ENCODE peak calls at places on chromosomes 16 and 17, in seven cellular contexts. One of them, this sample, is unnamed.

GRCh38 chr17:36934144-36934758 is 3.0 kb upstream of the LHX1 start:
- DNase-seq in right atrium auricular region: no peak
- DNase-seq in lower leg skin: peak
- DNase-seq in foreskin fibroblast: no peak
- DNase-seq in AG09309: no peak
- DNase-seq in pancreas: peak
- DNase-seq in AG04449: no peak
- DNase-seq in this sample: no peak

GRCh38 chr17:79294459-79295071 is 219.9 kb downstream of the ENGASE start:
- DNase-seq in right atrium auricular region: no peak
- DNase-seq in lower leg skin: no peak
- DNase-seq in foreskin fibroblast: peak
- DNase-seq in AG09309: no peak
- DNase-seq in pancreas: peak
- DNase-seq in AG04449: no peak
- DNase-seq in this sample: peak

GRCh38 chr16:81861503-81861902 is 82.4 kb downstream of the PLCG2 start:
- DNase-seq in right atrium auricular region: no peak
- DNase-seq in lower leg skin: no peak
- DNase-seq in foreskin fibroblast: no peak
- DNase-seq in AG09309: no peak
- DNase-seq in pancreas: no peak
- DNase-seq in AG04449: no peak
- DNase-seq in this sample: no peak

GRCh38 chr17:48644159-48644558 is 18.0 kb upstream of the HOXB9 start:
- DNase-seq in right atrium auricular region: no peak
- DNase-seq in lower leg skin: no peak
- DNase-seq in foreskin fibroblast: no peak
- DNase-seq in AG09309: no peak
- DNase-seq in pancreas: no peak
- DNase-seq in AG04449: no peak
- DNase-seq in this sample: no peak

GRCh38 chr16:1532081-1532760 is 1.2 kb upstream of the TMEM204 start:
- DNase-seq in right atrium auricular region: peak
- DNase-seq in lower leg skin: peak
- DNase-seq in foreskin fibroblast: peak
- DNase-seq in AG09309: no peak
- DNase-seq in pancreas: peak
- DNase-seq in AG04449: no peak
- DNase-seq in this sample: no peak

GRCh38 chr16:69131749-69132423 is 502 bp downstream of the CHTF8 start:
- DNase-seq in right atrium auricular region: no peak
- DNase-seq in lower leg skin: peak
- DNase-seq in foreskin fibroblast: peak
- DNase-seq in AG09309: peak
- DNase-seq in pancreas: peak
- DNase-seq in AG04449: peak
- DNase-seq in this sample: peak

GRCh38 chr17:56678249-56679144 is 85.0 kb downstream of the NOG start:
- DNase-seq in right atrium auricular region: no peak
- DNase-seq in lower leg skin: no peak
- DNase-seq in foreskin fibroblast: no peak
- DNase-seq in AG09309: no peak
- DNase-seq in pancreas: no peak
- DNase-seq in AG04449: no peak
- DNase-seq in this sample: no peak

GRCh38 chr16:1078579-1079021 is 6.1 kb downstream of the SSTR5 start:
- DNase-seq in right atrium auricular region: no peak
- DNase-seq in lower leg skin: no peak
- DNase-seq in foreskin fibroblast: no peak
- DNase-seq in AG09309: no peak
- DNase-seq in pancreas: peak
- DNase-seq in AG04449: no peak
- DNase-seq in this sample: peak

GRCh38 chr17:18190629-18191028 is 7.0 kb downstream of the ALKBH5 start:
- DNase-seq in right atrium auricular region: no peak
- DNase-seq in lower leg skin: no peak
- DNase-seq in foreskin fibroblast: no peak
- DNase-seq in AG09309: no peak
- DNase-seq in pancreas: no peak
- DNase-seq in AG04449: no peak
- DNase-seq in this sample: no peak

DNA sequence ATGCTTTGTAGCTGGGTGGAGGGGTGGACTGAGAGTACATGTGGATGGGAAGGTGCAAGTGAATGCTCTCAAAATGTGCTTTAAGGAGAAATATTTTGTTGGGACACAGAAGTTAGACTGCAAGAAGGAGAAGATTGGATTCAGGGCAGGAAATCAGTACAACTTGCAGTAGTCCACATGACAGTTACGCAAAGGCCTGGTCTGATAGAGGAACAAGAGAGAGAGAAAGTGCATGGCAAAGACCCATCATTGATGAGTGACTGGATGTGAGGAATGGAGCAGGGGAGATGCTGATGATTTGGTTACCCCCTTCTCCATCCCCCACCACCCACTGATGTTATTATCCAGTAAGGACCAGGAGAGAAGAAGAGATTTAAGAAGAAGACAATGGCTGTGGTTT is 472.8 kb downstream of the MAF start:
- DNase-seq in right atrium auricular region: no peak
- DNase-seq in lower leg skin: no peak
- DNase-seq in foreskin fibroblast: no peak
- DNase-seq in AG09309: no peak
- DNase-seq in pancreas: no peak
- DNase-seq in AG04449: no peak
- DNase-seq in this sample: no peak
- H3K4me3 ChIP-seq in right atrium auricular region: no peak
- H3K4me3 ChIP-seq in lower leg skin: no peak
- H3K4me3 ChIP-seq in foreskin fibroblast: no peak
- H3K4me3 ChIP-seq in AG09309: no peak
- H3K4me3 ChIP-seq in pancreas: no peak
- H3K4me3 ChIP-seq in AG04449: no peak
- H3K4me3 ChIP-seq in this sample: no peak

DNA sequence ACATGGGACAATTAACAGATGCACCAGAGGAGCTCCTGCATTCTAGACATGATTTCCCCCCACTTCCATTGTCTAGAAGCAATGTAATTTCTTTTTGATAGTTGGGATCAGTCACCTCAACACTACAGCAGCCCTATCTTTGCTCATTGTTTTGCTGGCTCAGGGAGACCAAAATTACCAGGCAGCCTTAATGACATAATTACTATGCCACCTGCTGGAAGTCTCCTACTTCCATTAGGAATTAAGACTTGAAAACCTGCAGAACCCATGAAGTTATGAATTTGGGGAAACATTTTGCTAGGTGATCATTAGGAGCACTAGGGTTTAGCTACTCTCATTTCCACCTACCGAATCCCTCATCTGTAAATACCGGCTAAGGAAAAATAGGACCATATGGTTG is 312.0 kb upstream of the CA10 start:
- DNase-seq in right atrium auricular region: no peak
- DNase-seq in lower leg skin: no peak
- DNase-seq in foreskin fibroblast: no peak
- DNase-seq in AG09309: no peak
- DNase-seq in pancreas: no peak
- DNase-seq in AG04449: no peak
- DNase-seq in this sample: no peak
- TF ChIP-seq CTCF in right atrium auricular region: no peak
- TF ChIP-seq CTCF in lower leg skin: no peak
- TF ChIP-seq CTCF in foreskin fibroblast: no peak
- TF ChIP-seq CTCF in AG09309: no peak
- TF ChIP-seq CTCF in pancreas: no peak
- TF ChIP-seq CTCF in AG04449: no peak
- TF ChIP-seq CTCF in this sample: no peak

GRCh38 chr16:22370038-22370541 is 4.3 kb downstream of the CDR2 start:
- DNase-seq in right atrium auricular region: no peak
- DNase-seq in lower leg skin: no peak
- DNase-seq in foreskin fibroblast: peak
- DNase-seq in AG09309: peak
- DNase-seq in pancreas: no peak
- DNase-seq in AG04449: peak
- DNase-seq in this sample: no peak
- H3K4me3 ChIP-seq in right atrium auricular region: no peak
- H3K4me3 ChIP-seq in lower leg skin: no peak
- H3K4me3 ChIP-seq in foreskin fibroblast: no peak
- H3K4me3 ChIP-seq in AG09309: no peak
- H3K4me3 ChIP-seq in pancreas: no peak
- H3K4me3 ChIP-seq in AG04449: no peak
- H3K4me3 ChIP-seq in this sample: peak

DNA sequence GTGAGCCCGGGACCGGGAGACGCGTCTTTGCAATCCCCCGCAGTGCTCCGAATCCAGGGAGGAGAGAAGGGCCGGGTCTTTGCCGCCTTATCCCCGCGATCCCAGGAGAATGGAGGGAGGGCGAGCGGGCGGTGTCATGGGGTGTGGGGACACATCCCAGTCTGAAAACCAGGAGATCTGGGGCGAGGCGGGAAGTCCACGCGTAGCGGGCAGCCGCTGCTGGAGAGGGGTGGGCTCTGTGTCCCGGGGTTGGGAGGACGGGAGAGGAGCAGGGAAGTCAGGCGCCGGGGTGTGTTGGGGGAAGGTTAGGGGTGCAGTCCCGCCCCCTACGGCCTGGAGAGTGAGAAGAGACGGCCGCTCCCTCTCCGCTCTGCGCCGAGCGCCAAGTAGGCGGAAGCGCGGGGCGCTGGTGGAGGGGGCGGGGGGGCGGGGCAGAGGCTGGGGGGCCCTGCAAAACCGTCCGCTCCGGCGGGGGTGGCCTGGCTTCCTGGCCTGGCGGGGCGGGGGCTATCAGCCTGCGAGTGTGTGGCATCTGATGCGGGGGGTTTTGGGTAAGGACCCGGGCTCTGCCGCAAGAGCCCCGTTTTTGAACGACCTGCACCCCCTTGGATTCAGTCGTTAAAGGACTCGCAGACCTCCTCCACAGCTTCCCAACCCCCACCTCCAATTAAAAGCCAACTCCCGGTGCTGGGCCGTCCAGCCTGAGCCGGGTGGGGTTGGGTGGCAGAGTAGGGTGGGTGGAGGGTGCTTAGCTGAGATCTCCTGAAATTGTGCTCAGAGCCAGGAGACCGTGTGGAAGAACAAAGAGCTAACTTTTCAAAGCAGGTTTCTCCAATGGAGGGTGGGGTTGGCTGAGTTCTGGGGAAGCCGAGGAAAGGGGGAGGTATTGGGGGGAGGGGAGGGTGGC is 654 bp downstream of the LASP1 start:
- DNase-seq in right atrium auricular region: peak
- DNase-seq in lower leg skin: peak
- DNase-seq in foreskin fibroblast: peak
- DNase-seq in AG09309: no peak
- DNase-seq in pancreas: peak
- DNase-seq in AG04449: no peak
- DNase-seq in this sample: no peak
- TF ChIP-seq CTCF in right atrium auricular region: no peak
- TF ChIP-seq CTCF in lower leg skin: no peak
- TF ChIP-seq CTCF in foreskin fibroblast: no peak
- TF ChIP-seq CTCF in AG09309: no peak
- TF ChIP-seq CTCF in pancreas: no peak
- TF ChIP-seq CTCF in AG04449: no peak
- TF ChIP-seq CTCF in this sample: no peak

DNA sequence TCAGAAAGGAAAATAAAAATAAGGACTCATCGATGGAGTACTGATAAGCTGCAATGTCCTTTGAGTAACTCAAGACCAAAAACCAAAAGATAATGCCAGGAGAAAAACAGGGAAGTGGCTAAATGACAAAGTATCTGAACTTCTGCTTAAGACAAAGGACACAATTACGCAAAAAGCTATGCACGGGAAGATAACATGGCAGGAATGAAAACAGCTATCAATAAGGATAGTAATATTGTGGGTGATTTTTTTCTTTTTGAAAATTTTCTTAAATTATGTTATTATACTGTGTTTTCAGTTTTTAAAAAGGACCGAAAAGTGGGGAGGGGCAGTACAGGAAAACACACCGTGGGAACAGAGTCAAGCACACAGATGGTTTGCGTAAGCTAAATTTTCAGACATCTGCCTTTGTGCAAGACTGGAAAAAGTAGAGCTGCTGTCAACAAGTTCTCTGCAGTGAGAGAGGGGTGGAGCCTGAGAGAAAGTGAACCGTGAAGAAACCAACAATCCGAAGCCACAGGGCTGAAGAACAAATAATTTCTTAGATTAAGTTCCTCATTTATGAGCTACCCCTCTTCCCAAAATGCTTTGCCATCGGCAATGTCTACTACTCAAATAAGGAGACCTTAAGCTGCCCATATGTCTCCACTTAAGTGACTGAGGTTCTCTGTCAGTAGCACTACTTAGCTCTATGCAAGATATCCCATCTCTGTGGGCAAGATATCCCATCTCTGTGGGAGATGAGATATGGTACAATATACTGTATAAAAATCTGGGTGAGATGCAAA is 99.9 kb upstream of the CORO6 start:
- DNase-seq in right atrium auricular region: peak
- DNase-seq in lower leg skin: no peak
- DNase-seq in foreskin fibroblast: peak
- DNase-seq in AG09309: no peak
- DNase-seq in pancreas: no peak
- DNase-seq in AG04449: no peak
- DNase-seq in this sample: no peak
- H3K4me3 ChIP-seq in right atrium auricular region: peak
- H3K4me3 ChIP-seq in lower leg skin: no peak
- H3K4me3 ChIP-seq in foreskin fibroblast: peak
- H3K4me3 ChIP-seq in AG09309: no peak
- H3K4me3 ChIP-seq in pancreas: peak
- H3K4me3 ChIP-seq in AG04449: no peak
- H3K4me3 ChIP-seq in this sample: no peak

GRCh38 chr17:45306623-45307022 is 10.2 kb downstream of the MAP3K14 start:
- DNase-seq in right atrium auricular region: no peak
- DNase-seq in lower leg skin: no peak
- DNase-seq in foreskin fibroblast: no peak
- DNase-seq in AG09309: no peak
- DNase-seq in pancreas: no peak
- DNase-seq in AG04449: no peak
- DNase-seq in this sample: no peak
- TF ChIP-seq CTCF in right atrium auricular region: no peak
- TF ChIP-seq CTCF in lower leg skin: no peak
- TF ChIP-seq CTCF in foreskin fibroblast: no peak
- TF ChIP-seq CTCF in AG09309: no peak
- TF ChIP-seq CTCF in pancreas: no peak
- TF ChIP-seq CTCF in AG04449: no peak
- TF ChIP-seq CTCF in this sample: peak

GRCh38 chr16:67872131-67872630 is 671 bp upstream of the EDC4 start:
- DNase-seq in right atrium auricular region: no peak
- DNase-seq in lower leg skin: no peak
- DNase-seq in foreskin fibroblast: no peak
- DNase-seq in AG09309: no peak
- DNase-seq in pancreas: no peak
- DNase-seq in AG04449: no peak
- DNase-seq in this sample: no peak
- H3K4me3 ChIP-seq in right atrium auricular region: no peak
- H3K4me3 ChIP-seq in lower leg skin: peak
- H3K4me3 ChIP-seq in foreskin fibroblast: peak
- H3K4me3 ChIP-seq in AG09309: no peak
- H3K4me3 ChIP-seq in pancreas: peak
- H3K4me3 ChIP-seq in AG04449: no peak
- H3K4me3 ChIP-seq in this sample: peak